ENCODE peak calls at places on chromosomes 4 and X, in four cellular contexts. A is RWPE1, G is NCI-H510A treated with DMSO at 0.1 percent for 48 hours, P is nephron progenitor cell. Z is an unnamed sample.

GRCh38 chrX:108900333-108900732 is 164.0 kb upstream of the IRS4 start:
- DNase-seq in G (no peak), P (no peak), A (no peak), Z (no peak)

GRCh38 chr4:15400911-15401671 is 26.7 kb upstream of the C1QTNF7 start:
- DNase-seq in P (no peak), G (no peak), A (peak), Z (peak)

GRCh38 chrX:13473666-13474516 is 95.5 kb upstream of the EGFL6 start:
- DNase-seq in P (no peak), G (no peak), A (no peak), Z (peak)

GRCh38 chr4:127832585-127832984 is 48.1 kb upstream of the PLK4 start:
- DNase-seq in P (no peak), A (no peak), G (no peak), Z (peak)

GRCh38 chr4:154622598-154622997 is 10.1 kb upstream of the FGG start:
- DNase-seq in A (peak), G (peak), P (peak), Z (peak)

GRCh38 chr4:64359496-64359895 is 49.8 kb downstream of the TECRL start:
- DNase-seq in P (no peak), G (no peak), A (no peak), Z (no peak)

GRCh38 chr4:13484045-13484748 is at the start of gene RAB28:
- DNase-seq in G (peak), P (peak), A (peak), Z (peak)

GRCh38 chr4:187333151-187333550 is 609.5 kb upstream of the FAT1 start:
- DNase-seq in P (no peak), A (peak), G (no peak), Z (no peak)

GRCh38 chr4:83149885-83150562 is 35.5 kb upstream of the PLAC8 start:
- DNase-seq in A (no peak), G (no peak), P (no peak), Z (no peak)

GRCh38 chr4:10584042-10584441 is 100.5 kb downstream of the CLNK start:
- DNase-seq in P (no peak), G (no peak), A (peak), Z (peak)

GRCh38 chr4:10647811-10648210 is 36.8 kb downstream of the CLNK start:
- DNase-seq in P (no peak), A (no peak), G (no peak), Z (no peak)

GRCh38 chrX:95885074-95885473 is 799.6 kb upstream of the DIAPH2 start:
- DNase-seq in G (no peak), A (no peak), P (no peak), Z (no peak)

GRCh38 chrX:25726539-25726938 is 411.6 kb upstream of the MAGEB18 start:
- DNase-seq in A (no peak), P (no peak), G (no peak), Z (no peak)

GRCh38 chr4:8095956-8096689 is 62.5 kb downstream of the ABLIM2 start:
- DNase-seq in A (no peak), G (no peak), P (no peak), Z (no peak)

GRCh38 chr4:23122666-23123400 is 430.1 kb downstream of the GBA3 start:
- DNase-seq in G (no peak), P (no peak), A (no peak), Z (no peak)

GRCh38 chr4:132396636-132397035 is 752.5 kb upstream of the PCDH10 start:
- DNase-seq in P (no peak), A (no peak), G (no peak), Z (no peak)

GRCh38 chrX:37677243-37677642 is 8.3 kb upstream of the XK start:
- DNase-seq in P (no peak), A (no peak), G (no peak), Z (no peak)

GRCh38 chr4:110586137-110586850 is 36.6 kb downstream of the PITX2 start:
- DNase-seq in A (peak), P (no peak), G (peak), Z (no peak)

GRCh38 chr4:24846716-24847115 is 51.3 kb downstream of the SOD3 start:
- DNase-seq in P (no peak), G (no peak), A (no peak), Z (no peak)

GRCh38 chrX:72020204-72020603 is 109.6 kb downstream of the NHSL2 start:
- DNase-seq in G (no peak), P (no peak), A (no peak), Z (no peak)

GRCh38 chr4:4666187-4666586 is 124.3 kb upstream of the STX18 start:
- DNase-seq in A (no peak), G (no peak), P (no peak), Z (no peak)

GRCh38 chr4:83112678-83113428 is 1.7 kb downstream of the PLAC8 start:
- DNase-seq in G (peak), A (no peak), P (no peak), Z (no peak)

GRCh38 chr4:146283758-146284651 is 69.7 kb downstream of the REELD1 start:
- DNase-seq in P (no peak), A (no peak), G (no peak), Z (no peak)

GRCh38 chr4:113446019-113446418 is 315.5 kb downstream of the CAMK2D start:
- DNase-seq in G (no peak), P (no peak), A (peak), Z (no peak)

GRCh38 chr4:184536070-184536880 is 61.9 kb upstream of the IRF2 start:
- DNase-seq in G (no peak), P (no peak), A (no peak), Z (no peak)

GRCh38 chrX:10549280-10549679 is 71.1 kb downstream of the MID1 start:
- DNase-seq in G (no peak), A (no peak), P (no peak), Z (no peak)